ENCODE peak calls at places on chromosomes 6 and 20, in five cellular contexts. N is GM12878, I is K562, V is ovary, D is transverse colon. C is an unnamed sample.

GRCh38 chr20:21901470-21902275 is 196.2 kb downstream of the PAX1 start:
- DNase-seq in I (no peak), V (no peak), N (no peak), D (peak; percentile 60), C (peak; percentile 79)

GRCh38 chr6:94736231-94736630 is 841.1 kb upstream of the MANEA start:
- DNase-seq in I (no peak), V (no peak), N (no peak), D (no peak), C (no peak)

GRCh38 chr6:30042476-30042875 is 18.6 kb upstream of the POLR1H start:
- DNase-seq in V (no peak), N (no peak), I (no peak), D (no peak), C (no peak)

GRCh38 chr20:48338717-48339116 is 489.1 kb downstream of the PREX1 start:
- DNase-seq in V (no peak), D (no peak), N (no peak), I (no peak), C (no peak)

GRCh38 chr20:23245553-23246128 is 105.0 kb upstream of the NXT1 start:
- DNase-seq in I (peak; percentile 49), D (peak; percentile 48), V (peak; percentile 34), N (peak; percentile 48), C (peak; percentile 79)

GRCh38 chr20:31915491-31916280 is 36.2 kb downstream of the PDRG1 start:
- DNase-seq in N (no peak), D (no peak), V (no peak), I (no peak), C (peak; percentile 35)

GRCh38 chr20:23151885-23152284 is 65.8 kb upstream of the CD93 start:
- DNase-seq in I (no peak), N (no peak), V (no peak), D (no peak), C (no peak)

GRCh38 chr6:31031095-31031494 is 20.8 kb downstream of the MUC22 start:
- DNase-seq in I (no peak), V (no peak), N (no peak), D (no peak), C (no peak)

GRCh38 chr6:44096615-44097014 is 30.6 kb downstream of the MRPL14 start:
- DNase-seq in N (peak; percentile 27), I (peak; percentile 57), V (peak; percentile 73), D (peak; percentile 81), C (no peak)

GRCh38 chr6:100305237-100305869 is 159.4 kb downstream of the SIM1 start:
- DNase-seq in I (no peak), D (no peak), N (no peak), V (no peak), C (no peak)

GRCh38 chr6:100304575-100304974 is 160.1 kb downstream of the SIM1 start:
- DNase-seq in N (no peak), V (no peak), D (no peak), I (no peak), C (no peak)

GRCh38 chr6:100296810-100297544 is 167.7 kb downstream of the SIM1 start:
- DNase-seq in I (no peak), V (no peak), D (no peak), N (no peak), C (no peak)

GRCh38 chr6:100301731-100302130 is 163.0 kb downstream of the SIM1 start:
- DNase-seq in N (no peak), V (no peak), D (no peak), I (no peak), C (no peak)

GRCh38 chr6:100300221-100300736 is 164.4 kb downstream of the SIM1 start:
- DNase-seq in I (no peak), N (no peak), V (no peak), D (no peak), C (no peak)
- TF ChIP-seq POLR2A in I (no peak), N (no peak), V (no peak), D (no peak), C (no peak)

DNA sequence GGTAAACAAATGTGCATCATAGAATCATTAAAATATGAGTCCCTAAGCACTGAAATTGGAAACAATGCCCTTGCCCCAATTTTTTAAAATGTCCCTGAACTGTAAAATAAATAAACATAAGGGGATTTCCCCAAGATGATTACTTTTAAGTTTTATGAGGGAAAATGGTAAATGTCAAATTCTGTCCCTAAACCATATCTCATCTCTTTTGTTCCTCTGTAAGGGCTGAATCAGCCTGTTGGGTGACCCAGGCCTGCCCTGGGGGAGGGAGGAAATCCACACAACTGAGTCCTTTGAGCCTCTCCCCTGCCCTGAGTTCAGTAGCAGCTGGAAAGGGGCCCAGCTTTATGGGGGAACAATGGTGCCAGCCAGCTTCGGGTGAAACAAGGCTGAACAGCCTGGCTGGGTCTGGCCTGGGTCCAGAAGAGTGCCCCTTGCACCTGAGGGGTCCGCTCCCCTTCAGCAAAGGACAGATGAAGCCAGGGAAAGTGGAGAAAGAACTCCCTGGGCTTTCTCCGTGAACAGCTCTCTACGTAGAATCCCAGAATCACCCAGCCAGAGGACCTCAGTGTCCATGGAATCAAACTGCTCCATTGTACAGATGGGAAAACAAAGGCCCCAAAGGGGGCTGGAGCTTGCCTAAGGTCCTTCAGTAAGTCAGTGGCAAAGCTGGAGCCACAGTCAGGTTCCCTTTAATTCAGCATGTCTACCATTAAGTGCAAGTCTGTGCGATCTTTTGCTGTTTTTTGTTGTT is 28.2 kb upstream of the ITCH start:
- DNase-seq in I (no peak), V (no peak), N (no peak), D (no peak), C (no peak)
- TF ChIP-seq EP300 in I (no peak), V (no peak), N (no peak), D (no peak), C (no peak)

GRCh38 chr6:7880718-7881107 is 29.9 kb downstream of the TXNDC5 start:
- DNase-seq in N (no peak), D (no peak), I (no peak), V (no peak), C (no peak)
- TF ChIP-seq POLR2A in N (no peak), D (no peak), I (no peak), V (no peak), C (no peak)

GRCh38 chr20:17536944-17537444 is 5.8 kb upstream of the BFSP1 start:
- DNase-seq in V (peak; percentile 74), I (peak; percentile 69), N (no peak), D (peak; percentile 78), C (peak; percentile 81)
- TF ChIP-seq EP300 in V (no peak), I (no peak), N (no peak), D (no peak), C (no peak)

GRCh38 chr20:13059398-13060136 is 50.8 kb downstream of the SPTLC3 start:
- DNase-seq in D (no peak), N (no peak), V (no peak), I (no peak), C (no peak)
- TF ChIP-seq POLR2A in D (no peak), N (no peak), V (no peak), I (no peak), C (no peak)